ENCODE peak calls at places on chromosomes 11 and 22, in five cellular contexts. One of them, this sample, is unnamed.

GRCh38 chr11:120141144-120142071 is 3.5 kb upstream of the TRIM29 start:
- DNase-seq in IMR-90: no peak
- DNase-seq in body of pancreas: no peak
- DNase-seq in uterus: no peak
- DNase-seq in psoas muscle: no peak
- DNase-seq in this sample: peak; percentile 58

GRCh38 chr22:27676545-27677188 is 124.9 kb downstream of the MN1 start:
- DNase-seq in body of pancreas: no peak
- DNase-seq in uterus: no peak
- DNase-seq in IMR-90: no peak
- DNase-seq in psoas muscle: no peak
- DNase-seq in this sample: no peak

GRCh38 chr22:27880778-27881394 is 38.2 kb downstream of the PITPNB start:
- DNase-seq in psoas muscle: no peak
- DNase-seq in body of pancreas: peak; percentile 68
- DNase-seq in uterus: no peak
- DNase-seq in IMR-90: peak; percentile 86
- DNase-seq in this sample: no peak

GRCh38 chr11:60910711-60911366 is 3.1 kb upstream of the TMEM109 start:
- DNase-seq in uterus: no peak
- DNase-seq in body of pancreas: no peak
- DNase-seq in IMR-90: no peak
- DNase-seq in psoas muscle: no peak
- DNase-seq in this sample: no peak

GRCh38 chr22:37559901-37560681 is at the start of gene CDC42EP1:
- DNase-seq in uterus: peak; percentile 72
- DNase-seq in body of pancreas: peak; percentile 77
- DNase-seq in psoas muscle: peak; percentile 75
- DNase-seq in IMR-90: peak; percentile 36
- DNase-seq in this sample: peak; percentile 83

GRCh38 chr11:132719684-132720083 is 812.6 kb downstream of the OPCML start:
- DNase-seq in IMR-90: no peak
- DNase-seq in psoas muscle: no peak
- DNase-seq in body of pancreas: no peak
- DNase-seq in uterus: no peak
- DNase-seq in this sample: no peak

GRCh38 chr22:37316875-37317371 is 34.6 kb downstream of the CYTH4 start:
- DNase-seq in IMR-90: peak; percentile 88
- DNase-seq in psoas muscle: peak; percentile 69
- DNase-seq in body of pancreas: peak; percentile 86
- DNase-seq in uterus: peak; percentile 54
- DNase-seq in this sample: peak; percentile 75

GRCh38 chr11:134846776-134847722 is 435.0 kb upstream of the B3GAT1 start:
- DNase-seq in body of pancreas: no peak
- DNase-seq in psoas muscle: no peak
- DNase-seq in uterus: no peak
- DNase-seq in IMR-90: no peak
- DNase-seq in this sample: no peak

GRCh38 chr11:124086447-124086846 is 28.8 kb upstream of the VWA5A start:
- DNase-seq in uterus: no peak
- DNase-seq in IMR-90: no peak
- DNase-seq in psoas muscle: no peak
- DNase-seq in body of pancreas: no peak
- DNase-seq in this sample: no peak

GRCh38 chr22:33299245-33299956 is 241.2 kb upstream of the SYN3 start:
- DNase-seq in uterus: no peak
- DNase-seq in body of pancreas: no peak
- DNase-seq in IMR-90: no peak
- DNase-seq in psoas muscle: no peak
- DNase-seq in this sample: peak; percentile 42

GRCh38 chr22:46560696-46561295 is 23.4 kb upstream of the CELSR1 start:
- DNase-seq in uterus: no peak
- DNase-seq in body of pancreas: no peak
- DNase-seq in IMR-90: no peak
- DNase-seq in psoas muscle: peak; percentile 37
- DNase-seq in this sample: no peak

GRCh38 chr11:57637626-57638004 is 12.1 kb downstream of the YPEL4 start:
- DNase-seq in uterus: peak; percentile 31
- DNase-seq in psoas muscle: peak; percentile 55
- DNase-seq in IMR-90: no peak
- DNase-seq in body of pancreas: no peak
- DNase-seq in this sample: no peak

GRCh38 chr11:64885367-64886286 is 7.2 kb upstream of the EHD1 start:
- DNase-seq in uterus: no peak
- DNase-seq in psoas muscle: no peak
- DNase-seq in IMR-90: peak; percentile 94
- DNase-seq in body of pancreas: no peak
- DNase-seq in this sample: no peak

GRCh38 chr22:28750471-28750881 is 8.6 kb downstream of the HSCB start:
- DNase-seq in IMR-90: peak; percentile 93
- DNase-seq in psoas muscle: no peak
- DNase-seq in uterus: no peak
- DNase-seq in body of pancreas: no peak
- DNase-seq in this sample: no peak

GRCh38 chr22:23774922-23775436 is 2.3 kb downstream of the MMP11 start:
- DNase-seq in psoas muscle: no peak
- DNase-seq in uterus: no peak
- DNase-seq in IMR-90: peak; percentile 33
- DNase-seq in body of pancreas: no peak
- DNase-seq in this sample: no peak

GRCh38 chr11:76217653-76218160 is 11.4 kb upstream of the WNT11 start:
- DNase-seq in IMR-90: no peak
- DNase-seq in psoas muscle: peak; percentile 27
- DNase-seq in body of pancreas: no peak
- DNase-seq in uterus: no peak
- DNase-seq in this sample: no peak

GRCh38 chr11:86812322-86812670 is 12.0 kb downstream of the PRSS23 start:
- DNase-seq in uterus: no peak
- DNase-seq in body of pancreas: no peak
- DNase-seq in IMR-90: no peak
- DNase-seq in psoas muscle: no peak
- DNase-seq in this sample: no peak

GRCh38 chr22:48711031-48711431 is 1116.6 kb downstream of the BRD1 start:
- DNase-seq in uterus: no peak
- DNase-seq in IMR-90: no peak
- DNase-seq in body of pancreas: no peak
- DNase-seq in psoas muscle: no peak
- DNase-seq in this sample: peak; percentile 41

GRCh38 chr11:128201801-128202200 is 385.6 kb downstream of the ETS1 start:
- DNase-seq in uterus: no peak
- DNase-seq in psoas muscle: no peak
- DNase-seq in IMR-90: no peak
- DNase-seq in body of pancreas: peak; percentile 10
- DNase-seq in this sample: no peak

GRCh38 chr11:128205796-128206195 is 381.6 kb downstream of the ETS1 start:
- DNase-seq in body of pancreas: no peak
- DNase-seq in psoas muscle: no peak
- DNase-seq in IMR-90: no peak
- DNase-seq in uterus: no peak
- DNase-seq in this sample: no peak

GRCh38 chr11:128206476-128206875 is 380.9 kb downstream of the ETS1 start:
- DNase-seq in psoas muscle: no peak
- DNase-seq in body of pancreas: no peak
- DNase-seq in uterus: no peak
- DNase-seq in IMR-90: no peak
- DNase-seq in this sample: no peak

GRCh38 chr11:128207861-128208321 is 379.5 kb downstream of the ETS1 start:
- DNase-seq in uterus: no peak
- DNase-seq in IMR-90: peak; percentile 91
- DNase-seq in psoas muscle: no peak
- DNase-seq in body of pancreas: no peak
- DNase-seq in this sample: no peak

DNA sequence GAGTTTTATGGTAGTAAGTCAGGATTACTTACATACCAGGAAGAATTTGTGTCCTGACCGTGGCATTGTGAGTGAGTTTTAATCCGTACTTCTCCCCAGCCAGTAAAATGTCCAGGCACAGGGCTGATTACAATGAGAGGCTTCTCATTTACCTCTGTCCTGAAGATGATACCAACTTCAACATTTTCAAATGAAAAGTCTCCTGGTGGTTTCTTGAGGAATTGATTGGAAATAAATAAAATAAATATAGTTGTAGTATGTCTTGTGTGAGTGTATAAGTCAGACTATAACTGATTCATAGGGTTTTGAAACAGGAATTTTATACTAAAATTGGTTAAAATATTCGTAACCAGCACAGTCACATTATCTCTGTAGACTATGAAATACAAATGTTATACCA is 382.5 kb downstream of the ETS1 start:
- DNase-seq in psoas muscle: no peak
- DNase-seq in uterus: no peak
- DNase-seq in body of pancreas: no peak
- DNase-seq in IMR-90: no peak
- DNase-seq in this sample: no peak
- TF ChIP-seq CTCF in psoas muscle: no peak
- TF ChIP-seq CTCF in uterus: no peak
- TF ChIP-seq CTCF in body of pancreas: no peak
- TF ChIP-seq CTCF in IMR-90: no peak
- TF ChIP-seq CTCF in this sample: no peak

DNA sequence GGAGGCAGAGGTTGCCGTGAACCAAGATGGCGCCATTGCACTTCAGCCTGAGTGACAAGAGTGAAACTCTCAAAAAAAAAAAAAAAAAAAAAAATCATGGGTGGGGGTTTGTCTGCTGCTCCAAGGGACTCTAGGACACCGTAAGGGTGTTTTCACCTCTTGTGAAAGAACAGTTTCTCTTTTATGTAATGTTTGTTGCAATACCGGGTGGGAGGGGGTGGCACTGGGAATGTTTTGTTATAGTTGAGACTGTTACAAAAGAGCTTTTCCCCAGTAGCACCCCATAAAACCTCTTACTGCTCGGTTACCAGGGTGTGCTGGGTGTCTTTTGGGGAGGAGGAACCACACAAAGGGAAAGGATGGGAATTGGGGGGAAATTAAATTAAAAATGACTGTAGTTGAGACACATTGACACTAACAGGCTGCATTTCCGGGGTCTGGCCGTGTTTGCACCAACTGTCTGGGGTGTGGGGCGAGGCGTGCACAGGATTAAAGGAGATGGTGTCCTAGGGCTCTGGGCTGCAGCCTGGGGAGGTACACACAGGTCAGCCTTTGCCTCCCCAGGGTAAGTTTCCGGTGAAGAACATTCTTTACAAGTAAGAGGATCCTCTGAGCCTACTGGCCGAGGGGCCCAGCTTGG is 1.6 kb downstream of the NFAM1 start:
- DNase-seq in uterus: no peak
- DNase-seq in psoas muscle: no peak
- DNase-seq in body of pancreas: peak; percentile 28
- DNase-seq in IMR-90: no peak
- DNase-seq in this sample: no peak
- H3K27ac ChIP-seq in uterus: no peak overlapping the region
- H3K27ac ChIP-seq in psoas muscle: no peak overlapping the region
- H3K27ac ChIP-seq in body of pancreas: no peak overlapping the region
- H3K27ac ChIP-seq in IMR-90: no peak overlapping the region
- H3K27ac ChIP-seq in this sample: no peak overlapping the region

DNA sequence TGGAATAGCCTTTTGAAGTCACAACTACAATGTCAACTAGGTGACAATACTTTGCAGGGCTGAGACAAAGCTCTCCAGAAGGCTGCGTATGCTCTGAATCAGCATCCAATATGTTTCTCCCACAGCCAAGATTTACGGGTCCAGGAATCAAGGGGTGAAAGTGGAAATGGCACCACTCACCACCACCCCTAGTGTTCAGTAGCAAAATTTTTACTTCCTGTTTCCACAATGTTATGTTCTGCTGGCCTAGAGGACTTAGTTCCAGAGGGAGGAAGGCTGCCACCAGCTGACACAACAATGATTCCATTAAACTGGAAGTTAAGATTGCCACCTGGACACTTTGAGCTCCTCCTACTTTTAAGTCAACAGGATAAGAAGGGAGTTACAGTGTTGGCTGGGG is 68.5 kb upstream of the MPEG1 start:
- DNase-seq in body of pancreas: no peak
- DNase-seq in uterus: no peak
- DNase-seq in psoas muscle: no peak
- DNase-seq in IMR-90: no peak
- DNase-seq in this sample: no peak
- TF ChIP-seq CTCF in body of pancreas: no peak
- TF ChIP-seq CTCF in uterus: no peak
- TF ChIP-seq CTCF in psoas muscle: no peak
- TF ChIP-seq CTCF in IMR-90: no peak
- TF ChIP-seq CTCF in this sample: no peak

GRCh38 chr11:2346014-2346413 is 31.1 kb upstream of the CD81 start:
- DNase-seq in IMR-90: no peak
- DNase-seq in body of pancreas: no peak
- DNase-seq in uterus: no peak
- DNase-seq in psoas muscle: no peak
- DNase-seq in this sample: no peak

GRCh38 chr11:2342981-2343380 is 34.1 kb upstream of the CD81 start:
- DNase-seq in body of pancreas: peak; percentile 28
- DNase-seq in uterus: no peak
- DNase-seq in IMR-90: peak; percentile 12
- DNase-seq in psoas muscle: peak; percentile 34
- DNase-seq in this sample: peak; percentile 35

GRCh38 chr11:2343502-2343901 is 33.6 kb upstream of the CD81 start:
- DNase-seq in body of pancreas: no peak
- DNase-seq in psoas muscle: no peak
- DNase-seq in IMR-90: no peak
- DNase-seq in uterus: no peak
- DNase-seq in this sample: no peak

GRCh38 chr11:2345050-2345449 is 32.1 kb upstream of the CD81 start:
- DNase-seq in psoas muscle: no peak
- DNase-seq in IMR-90: no peak
- DNase-seq in uterus: no peak
- DNase-seq in body of pancreas: no peak
- DNase-seq in this sample: no peak

DNA sequence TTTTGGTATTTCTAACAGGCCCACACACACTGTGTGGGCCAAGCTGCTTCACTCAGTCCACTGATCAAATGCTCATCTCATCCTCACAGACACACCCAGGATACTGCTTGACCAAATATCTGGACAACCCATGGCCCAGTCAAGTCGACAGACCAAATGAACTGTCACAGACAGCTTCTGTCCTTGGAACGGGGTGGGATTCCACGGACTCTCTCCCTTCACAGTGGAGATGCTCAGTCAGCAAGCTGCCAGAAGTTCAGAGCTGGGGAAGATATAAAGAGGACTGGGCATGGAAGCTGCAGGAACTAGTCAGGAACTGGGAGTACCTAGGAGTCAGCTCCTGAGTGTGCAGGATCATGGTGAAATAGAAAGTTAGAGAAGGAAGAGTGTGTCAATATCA is 34.6 kb upstream of the CD81 start:
- DNase-seq in body of pancreas: no peak
- DNase-seq in psoas muscle: no peak
- DNase-seq in uterus: no peak
- DNase-seq in IMR-90: no peak
- DNase-seq in this sample: no peak
- H3K27ac ChIP-seq in body of pancreas: no peak overlapping the region
- H3K27ac ChIP-seq in psoas muscle: no peak overlapping the region
- H3K27ac ChIP-seq in uterus: no peak overlapping the region
- H3K27ac ChIP-seq in IMR-90: no peak overlapping the region
- H3K27ac ChIP-seq in this sample: no peak overlapping the region

This sample was measured in tibial artery.